ENCODE peak calls at places on chromosomes 12 and 14, in five cellular contexts. V is HTR-8/SVneo, X is NCI-H774, D is EL, A is NB4. E is an unnamed sample.

GRCh38 chr14:54797556-54797955 is 105.1 kb downstream of the GCH1 start:
- DNase-seq in A (no peak), D (no peak), V (no peak), X (no peak), E (no peak)

GRCh38 chr12:4506870-4507269 is 31.8 kb upstream of the RAD51AP1 start:
- DNase-seq in V (no peak), D (peak), X (no peak), A (peak), E (peak)

GRCh38 chr12:106629797-106630669 is 47.2 kb downstream of the RFX4 start:
- DNase-seq in V (peak), X (no peak), D (peak), A (no peak), E (peak)

GRCh38 chr12:48690990-48691389 is 9.0 kb upstream of the KANSL2 start:
- DNase-seq in A (no peak), X (no peak), V (no peak), D (no peak), E (no peak)

GRCh38 chr12:51270067-51270846 is at the start of gene SMAGP:
- DNase-seq in X (peak), V (peak), A (peak), D (peak), E (peak)

GRCh38 chr12:66959276-66959675 is 280.4 kb upstream of the GRIP1 start:
- DNase-seq in V (no peak), X (no peak), D (no peak), A (no peak), E (no peak)

GRCh38 chr12:2795291-2796186 is 769 bp downstream of the FKBP4 start:
- DNase-seq in X (peak), A (peak), D (peak), V (peak), E (peak)

GRCh38 chr12:66819587-66819986 is 140.7 kb upstream of the GRIP1 start:
- DNase-seq in A (no peak), V (no peak), X (no peak), D (no peak), E (no peak)

GRCh38 chr12:63869656-63870055 is 25.2 kb downstream of the SRGAP1 start:
- DNase-seq in X (no peak), D (peak), V (no peak), A (no peak), E (no peak)

GRCh38 chr14:50603565-50603964 is 43.6 kb downstream of the ATL1 start:
- DNase-seq in X (no peak), A (no peak), V (no peak), D (peak), E (no peak)

GRCh38 chr14:29805415-29806123 is 122.1 kb downstream of the PRKD1 start:
- DNase-seq in A (peak), V (peak), D (peak), X (peak), E (peak)

GRCh38 chr14:54675236-54676125 is 108.6 kb downstream of the SAMD4A start:
- DNase-seq in V (no peak), A (no peak), X (no peak), D (no peak), E (no peak)

GRCh38 chr14:67461341-67461985 is 27.1 kb downstream of the TMEM229B start:
- DNase-seq in A (no peak), D (peak), V (no peak), X (no peak), E (no peak)

GRCh38 chr12:50569321-50569720 is 64.5 kb downstream of the DIP2B start:
- DNase-seq in D (no peak), X (no peak), A (no peak), V (no peak), E (no peak)

GRCh38 chr14:102891556-102891955 is 30.9 kb upstream of the AMN start:
- DNase-seq in V (no peak), X (no peak), D (peak), A (no peak), E (peak)

GRCh38 chr12:132724506-132725220 is 14.0 kb downstream of the PGAM5 start:
- DNase-seq in V (no peak), A (no peak), D (no peak), X (no peak), E (peak)